ENCODE peak calls at places on chromosomes 16 and 17, in seven cellular contexts. K, A, F, E, T, O and X are unnamed samples.

GRCh38 chr17:38748329-38749221 is at the start of gene PCGF2:
- DNase-seq in K (peak), A (peak), F (peak), E (peak), T (peak), O (no peak), X (peak)

GRCh38 chr16:64392456-64392855 is 729.4 kb downstream of the CDH11 start:
- DNase-seq in K (peak), A (no peak), F (no peak), E (no peak), T (no peak), O (no peak), X (no peak)

GRCh38 chr16:17379121-17379571 is 91.6 kb downstream of the XYLT1 start:
- DNase-seq in K (peak), A (peak), F (no peak), E (peak), T (no peak), O (no peak), X (no peak)

GRCh38 chr17:65163990-65164495 is 26.9 kb downstream of the RGS9 start:
- DNase-seq in K (peak), A (peak), F (no peak), E (peak), T (no peak), O (peak), X (no peak)

GRCh38 chr17:38415250-38416194 is 12.7 kb upstream of the ARHGAP23 start:
- DNase-seq in K (peak), A (no peak), F (peak), E (peak), T (no peak), O (no peak), X (peak)

GRCh38 chr16:27408012-27408601 is 6.1 kb downstream of the IL21R start:
- DNase-seq in K (peak), A (no peak), F (no peak), E (no peak), T (no peak), O (peak), X (no peak)

GRCh38 chr17:58968662-58969061 is 138.0 kb downstream of the TRIM37 start:
- DNase-seq in K (peak), A (no peak), F (no peak), E (peak), T (no peak), O (no peak), X (no peak)

GRCh38 chr16:67651847-67652246 is 6.9 kb downstream of the CARMIL2 start:
- DNase-seq in K (no peak), A (no peak), F (no peak), E (no peak), T (no peak), O (no peak), X (no peak)

GRCh38 chr17:32281011-32281451 is 15.4 kb downstream of the RHBDL3 start:
- DNase-seq in K (no peak), A (no peak), F (peak), E (no peak), T (no peak), O (no peak), X (peak)

GRCh38 chr16:89491238-89491869 is 993 bp upstream of the ANKRD11 start:
- DNase-seq in K (peak), A (no peak), F (no peak), E (no peak), T (no peak), O (no peak), X (no peak)

GRCh38 chr16:74279266-74279665 is 17.3 kb upstream of the PSMD7 start:
- DNase-seq in K (no peak), A (no peak), F (no peak), E (no peak), T (no peak), O (no peak), X (no peak)

GRCh38 chr16:2039286-2040030 is 8.2 kb downstream of the NTHL1 start:
- DNase-seq in K (peak), A (no peak), F (peak), E (peak), T (peak), O (no peak), X (peak)

GRCh38 chr17:79459003-79459655 is 151.7 kb downstream of the RBFOX3 start:
- DNase-seq in K (no peak), A (no peak), F (no peak), E (no peak), T (no peak), O (no peak), X (no peak)

GRCh38 chr17:64024781-64025731 is 4.6 kb upstream of the ICAM2 start:
- DNase-seq in K (no peak), A (no peak), F (no peak), E (no peak), T (no peak), O (no peak), X (no peak)

GRCh38 chr16:71780521-71781089 is 28.0 kb downstream of the AP1G1 start:
- DNase-seq in K (no peak), A (no peak), F (no peak), E (no peak), T (no peak), O (no peak), X (no peak)

GRCh38 chr16:55498101-55498500 is 10.8 kb upstream of the LPCAT2 start:
- DNase-seq in K (no peak), A (no peak), F (no peak), E (no peak), T (no peak), O (no peak), X (no peak)

GRCh38 chr17:80599546-80600305 is 55.1 kb downstream of the RPTOR start:
- DNase-seq in K (no peak), A (no peak), F (no peak), E (no peak), T (no peak), O (no peak), X (no peak)

GRCh38 chr17:38449364-38449763 is 21.1 kb downstream of the ARHGAP23 start:
- DNase-seq in K (no peak), A (no peak), F (no peak), E (no peak), T (no peak), O (no peak), X (no peak)

GRCh38 chr17:7014995-7015586 is 2.7 kb downstream of the RNASEK start:
- DNase-seq in K (peak), A (peak), F (no peak), E (no peak), T (peak), O (peak), X (no peak)

GRCh38 chr16:53546988-53547391 is 44.0 kb upstream of the AKTIP start:
- DNase-seq in K (no peak), A (no peak), F (no peak), E (peak), T (no peak), O (no peak), X (no peak)

GRCh38 chr16:14180431-14181059 is 109.4 kb downstream of the MRTFB start:
- DNase-seq in K (no peak), A (no peak), F (no peak), E (no peak), T (no peak), O (no peak), X (peak)

GRCh38 chr17:80732268-80732667 is 187.6 kb downstream of the RPTOR start:
- DNase-seq in K (no peak), A (no peak), F (no peak), E (no peak), T (no peak), O (no peak), X (no peak)

GRCh38 chr17:65088621-65089385 is 32.3 kb upstream of the GNA13 start:
- DNase-seq in K (no peak), A (no peak), F (no peak), E (no peak), T (no peak), O (no peak), X (no peak)